ENCODE peak calls at places on chromosome 13, in six cellular contexts. One of them, this sample, is unnamed.
A peak's percentile ranks its signal among the peaks of the same experiment; 100 is the strongest.

GRCh38 chr13:100797921-100798320 is 123.3 kb upstream of the TMTC4 start:
- DNase-seq in T1000: no peak
- DNase-seq in HL-60: no peak
- DNase-seq in stimulated activated CD8-positive, alpha-beta memory T cell treated with anti-CD3 and anti-CD28 coated beads, Interleukin-15, amount 100 ng/mL, for 24 hours: no peak
- DNase-seq in activated naive CD8-positive, alpha-beta T cell treated with anti-CD3 and anti-CD28 coated beads, Interleukin-2, amount 50 U/mL, for 24 hours: no peak
- DNase-seq in CD8-positive, alpha-beta memory T cell: no peak
- DNase-seq in this sample: no peak

GRCh38 chr13:98528663-98529064 is 48.2 kb downstream of the STK24 start:
- DNase-seq in T1000: no peak
- DNase-seq in HL-60: no peak
- DNase-seq in stimulated activated CD8-positive, alpha-beta memory T cell treated with anti-CD3 and anti-CD28 coated beads, Interleukin-15, amount 100 ng/mL, for 24 hours: no peak
- DNase-seq in activated naive CD8-positive, alpha-beta T cell treated with anti-CD3 and anti-CD28 coated beads, Interleukin-2, amount 50 U/mL, for 24 hours: no peak
- DNase-seq in CD8-positive, alpha-beta memory T cell: no peak
- DNase-seq in this sample: no peak

GRCh38 chr13:21071894-21072293 is 10.5 kb upstream of the LATS2 start:
- DNase-seq in T1000: no peak
- DNase-seq in HL-60: no peak
- DNase-seq in stimulated activated CD8-positive, alpha-beta memory T cell treated with anti-CD3 and anti-CD28 coated beads, Interleukin-15, amount 100 ng/mL, for 24 hours: no peak
- DNase-seq in activated naive CD8-positive, alpha-beta T cell treated with anti-CD3 and anti-CD28 coated beads, Interleukin-2, amount 50 U/mL, for 24 hours: no peak
- DNase-seq in CD8-positive, alpha-beta memory T cell: no peak
- DNase-seq in this sample: no peak

GRCh38 chr13:111047326-111047725 is 67.8 kb upstream of the ARHGEF7 start:
- DNase-seq in T1000: no peak
- DNase-seq in HL-60: no peak
- DNase-seq in stimulated activated CD8-positive, alpha-beta memory T cell treated with anti-CD3 and anti-CD28 coated beads, Interleukin-15, amount 100 ng/mL, for 24 hours: no peak
- DNase-seq in activated naive CD8-positive, alpha-beta T cell treated with anti-CD3 and anti-CD28 coated beads, Interleukin-2, amount 50 U/mL, for 24 hours: no peak
- DNase-seq in CD8-positive, alpha-beta memory T cell: no peak
- DNase-seq in this sample: no peak

GRCh38 chr13:21326155-21327030 is 132.7 kb downstream of the ZDHHC20 start:
- DNase-seq in T1000: peak; percentile 66
- DNase-seq in HL-60: no peak
- DNase-seq in stimulated activated CD8-positive, alpha-beta memory T cell treated with anti-CD3 and anti-CD28 coated beads, Interleukin-15, amount 100 ng/mL, for 24 hours: no peak
- DNase-seq in activated naive CD8-positive, alpha-beta T cell treated with anti-CD3 and anti-CD28 coated beads, Interleukin-2, amount 50 U/mL, for 24 hours: no peak
- DNase-seq in CD8-positive, alpha-beta memory T cell: no peak
- DNase-seq in this sample: no peak

GRCh38 chr13:112445411-112446271 is 69.5 kb downstream of the SPACA7 start:
- DNase-seq in T1000: no peak
- DNase-seq in HL-60: no peak
- DNase-seq in stimulated activated CD8-positive, alpha-beta memory T cell treated with anti-CD3 and anti-CD28 coated beads, Interleukin-15, amount 100 ng/mL, for 24 hours: no peak
- DNase-seq in activated naive CD8-positive, alpha-beta T cell treated with anti-CD3 and anti-CD28 coated beads, Interleukin-2, amount 50 U/mL, for 24 hours: no peak
- DNase-seq in CD8-positive, alpha-beta memory T cell: no peak
- DNase-seq in this sample: no peak

GRCh38 chr13:23969672-23970071 is 72.4 kb upstream of the C1QTNF9B start:
- DNase-seq in T1000: no peak
- DNase-seq in HL-60: no peak
- DNase-seq in stimulated activated CD8-positive, alpha-beta memory T cell treated with anti-CD3 and anti-CD28 coated beads, Interleukin-15, amount 100 ng/mL, for 24 hours: no peak
- DNase-seq in activated naive CD8-positive, alpha-beta T cell treated with anti-CD3 and anti-CD28 coated beads, Interleukin-2, amount 50 U/mL, for 24 hours: no peak
- DNase-seq in CD8-positive, alpha-beta memory T cell: no peak
- DNase-seq in this sample: no peak

GRCh38 chr13:101572456-101572855 is 120.0 kb downstream of the ITGBL1 start:
- DNase-seq in T1000: no peak
- DNase-seq in HL-60: no peak
- DNase-seq in stimulated activated CD8-positive, alpha-beta memory T cell treated with anti-CD3 and anti-CD28 coated beads, Interleukin-15, amount 100 ng/mL, for 24 hours: no peak
- DNase-seq in activated naive CD8-positive, alpha-beta T cell treated with anti-CD3 and anti-CD28 coated beads, Interleukin-2, amount 50 U/mL, for 24 hours: no peak
- DNase-seq in CD8-positive, alpha-beta memory T cell: no peak
- DNase-seq in this sample: no peak

GRCh38 chr13:60753641-60754040 is 356.6 kb downstream of the TDRD3 start:
- DNase-seq in T1000: no peak
- DNase-seq in HL-60: no peak
- DNase-seq in stimulated activated CD8-positive, alpha-beta memory T cell treated with anti-CD3 and anti-CD28 coated beads, Interleukin-15, amount 100 ng/mL, for 24 hours: no peak
- DNase-seq in activated naive CD8-positive, alpha-beta T cell treated with anti-CD3 and anti-CD28 coated beads, Interleukin-2, amount 50 U/mL, for 24 hours: no peak
- DNase-seq in CD8-positive, alpha-beta memory T cell: no peak
- DNase-seq in this sample: no peak

GRCh38 chr13:70905035-70905434 is 796.8 kb upstream of the KLHL1 start:
- DNase-seq in T1000: no peak
- DNase-seq in HL-60: no peak
- DNase-seq in stimulated activated CD8-positive, alpha-beta memory T cell treated with anti-CD3 and anti-CD28 coated beads, Interleukin-15, amount 100 ng/mL, for 24 hours: no peak
- DNase-seq in activated naive CD8-positive, alpha-beta T cell treated with anti-CD3 and anti-CD28 coated beads, Interleukin-2, amount 50 U/mL, for 24 hours: no peak
- DNase-seq in CD8-positive, alpha-beta memory T cell: no peak
- DNase-seq in this sample: no peak

GRCh38 chr13:107234315-107234714 is 666.4 kb upstream of the ARGLU1 start:
- DNase-seq in T1000: no peak
- DNase-seq in HL-60: no peak
- DNase-seq in stimulated activated CD8-positive, alpha-beta memory T cell treated with anti-CD3 and anti-CD28 coated beads, Interleukin-15, amount 100 ng/mL, for 24 hours: no peak
- DNase-seq in activated naive CD8-positive, alpha-beta T cell treated with anti-CD3 and anti-CD28 coated beads, Interleukin-2, amount 50 U/mL, for 24 hours: no peak
- DNase-seq in CD8-positive, alpha-beta memory T cell: no peak
- DNase-seq in this sample: no peak

GRCh38 chr13:35789335-35790166 is 313.1 kb upstream of the MAB21L1 start:
- DNase-seq in T1000: no peak
- DNase-seq in HL-60: no peak
- DNase-seq in stimulated activated CD8-positive, alpha-beta memory T cell treated with anti-CD3 and anti-CD28 coated beads, Interleukin-15, amount 100 ng/mL, for 24 hours: no peak
- DNase-seq in activated naive CD8-positive, alpha-beta T cell treated with anti-CD3 and anti-CD28 coated beads, Interleukin-2, amount 50 U/mL, for 24 hours: no peak
- DNase-seq in CD8-positive, alpha-beta memory T cell: no peak
- DNase-seq in this sample: no peak

GRCh38 chr13:35953537-35954206 is 177.5 kb downstream of the DCLK1 start:
- DNase-seq in T1000: peak; percentile 33
- DNase-seq in HL-60: peak; percentile 8
- DNase-seq in stimulated activated CD8-positive, alpha-beta memory T cell treated with anti-CD3 and anti-CD28 coated beads, Interleukin-15, amount 100 ng/mL, for 24 hours: no peak
- DNase-seq in activated naive CD8-positive, alpha-beta T cell treated with anti-CD3 and anti-CD28 coated beads, Interleukin-2, amount 50 U/mL, for 24 hours: no peak
- DNase-seq in CD8-positive, alpha-beta memory T cell: no peak
- DNase-seq in this sample: no peak

GRCh38 chr13:90760639-90761038 is 586.8 kb upstream of the MIR17HG start:
- DNase-seq in T1000: no peak
- DNase-seq in HL-60: no peak
- DNase-seq in stimulated activated CD8-positive, alpha-beta memory T cell treated with anti-CD3 and anti-CD28 coated beads, Interleukin-15, amount 100 ng/mL, for 24 hours: no peak
- DNase-seq in activated naive CD8-positive, alpha-beta T cell treated with anti-CD3 and anti-CD28 coated beads, Interleukin-2, amount 50 U/mL, for 24 hours: no peak
- DNase-seq in CD8-positive, alpha-beta memory T cell: no peak
- DNase-seq in this sample: no peak

GRCh38 chr13:104021806-104022397 is 955.7 kb upstream of the SLC10A2 start:
- DNase-seq in T1000: no peak
- DNase-seq in HL-60: no peak
- DNase-seq in stimulated activated CD8-positive, alpha-beta memory T cell treated with anti-CD3 and anti-CD28 coated beads, Interleukin-15, amount 100 ng/mL, for 24 hours: no peak
- DNase-seq in activated naive CD8-positive, alpha-beta T cell treated with anti-CD3 and anti-CD28 coated beads, Interleukin-2, amount 50 U/mL, for 24 hours: no peak
- DNase-seq in CD8-positive, alpha-beta memory T cell: no peak
- DNase-seq in this sample: no peak